ENCODE peak calls at places on chromosome 21, in six cellular contexts. One of them, this sample, is unnamed. For H3K4me1, the result is how much of the 10 kb centered on the place peaks cover.

GRCh38 chr21:46552274-46552673 is 52.6 kb downstream of the S100B start:
- DNase-seq in Panc1: no peak
- DNase-seq in left ventricle myocardium inferior: no peak
- DNase-seq in HAP-1: no peak
- DNase-seq in GM23248: no peak
- DNase-seq in IMR-90: no peak
- DNase-seq in this sample: no peak

GRCh38 chr21:17667256-17667655 is 54.6 kb upstream of the BTG3 start:
- DNase-seq in Panc1: no peak
- DNase-seq in left ventricle myocardium inferior: no peak
- DNase-seq in HAP-1: peak
- DNase-seq in GM23248: no peak
- DNase-seq in IMR-90: no peak
- DNase-seq in this sample: no peak

GRCh38 chr21:39155578-39155977 is 27.7 kb downstream of the PSMG1 start:
- DNase-seq in Panc1: no peak
- DNase-seq in left ventricle myocardium inferior: no peak
- DNase-seq in HAP-1: no peak
- DNase-seq in GM23248: no peak
- DNase-seq in IMR-90: no peak
- DNase-seq in this sample: no peak

GRCh38 chr21:37563641-37564340 is 197.2 kb downstream of the DYRK1A start:
- DNase-seq in Panc1: peak
- DNase-seq in left ventricle myocardium inferior: peak
- DNase-seq in HAP-1: peak
- DNase-seq in GM23248: peak
- DNase-seq in IMR-90: peak
- DNase-seq in this sample: peak

GRCh38 chr21:29091032-29091431 is 17.6 kb upstream of the CCT8 start:
- DNase-seq in Panc1: no peak
- DNase-seq in left ventricle myocardium inferior: no peak
- DNase-seq in HAP-1: no peak
- DNase-seq in GM23248: peak
- DNase-seq in IMR-90: peak
- DNase-seq in this sample: no peak

GRCh38 chr21:34988625-34989024 is 60.5 kb downstream of the RUNX1 start:
- DNase-seq in Panc1: no peak
- DNase-seq in left ventricle myocardium inferior: no peak
- DNase-seq in HAP-1: no peak
- DNase-seq in GM23248: no peak
- DNase-seq in IMR-90: no peak
- DNase-seq in this sample: no peak

GRCh38 chr21:34983680-34984086 is 65.4 kb downstream of the RUNX1 start:
- DNase-seq in Panc1: no peak
- DNase-seq in left ventricle myocardium inferior: no peak
- DNase-seq in HAP-1: no peak
- DNase-seq in GM23248: peak
- DNase-seq in IMR-90: peak
- DNase-seq in this sample: no peak

GRCh38 chr21:16302851-16303282 is 573.1 kb downstream of the USP25 start:
- DNase-seq in Panc1: no peak
- DNase-seq in left ventricle myocardium inferior: no peak
- DNase-seq in HAP-1: peak
- DNase-seq in GM23248: peak
- DNase-seq in IMR-90: peak
- DNase-seq in this sample: no peak

GRCh38 chr21:38562182-38562581 is 63.9 kb upstream of the ERG start:
- DNase-seq in Panc1: no peak
- DNase-seq in left ventricle myocardium inferior: no peak
- DNase-seq in HAP-1: no peak
- DNase-seq in GM23248: no peak
- DNase-seq in IMR-90: no peak
- DNase-seq in this sample: no peak

GRCh38 chr21:36028127-36029069 is 31.9 kb downstream of the SETD4 start:
- DNase-seq in Panc1: peak
- DNase-seq in left ventricle myocardium inferior: peak
- DNase-seq in HAP-1: peak
- DNase-seq in GM23248: peak
- DNase-seq in IMR-90: peak
- DNase-seq in this sample: peak

GRCh38 chr21:39001341-39001740 is 181.9 kb downstream of the PSMG1 start:
- DNase-seq in Panc1: no peak
- DNase-seq in left ventricle myocardium inferior: no peak
- DNase-seq in HAP-1: no peak
- DNase-seq in GM23248: peak
- DNase-seq in IMR-90: peak
- DNase-seq in this sample: no peak

GRCh38 chr21:38083534-38083933 is 167.3 kb upstream of the KCNJ6 start:
- DNase-seq in Panc1: no peak
- DNase-seq in left ventricle myocardium inferior: no peak
- DNase-seq in HAP-1: no peak
- DNase-seq in GM23248: no peak
- DNase-seq in IMR-90: no peak
- DNase-seq in this sample: no peak

GRCh38 chr21:27134513-27134912 is 167.6 kb upstream of the ADAMTS5 start:
- DNase-seq in Panc1: no peak
- DNase-seq in left ventricle myocardium inferior: no peak
- DNase-seq in HAP-1: no peak
- DNase-seq in GM23248: no peak
- DNase-seq in IMR-90: peak
- DNase-seq in this sample: no peak

GRCh38 chr21:29849735-29850176 is 90.0 kb downstream of the GRIK1 start:
- DNase-seq in Panc1: peak
- DNase-seq in left ventricle myocardium inferior: peak
- DNase-seq in HAP-1: peak
- DNase-seq in GM23248: peak
- DNase-seq in IMR-90: peak
- DNase-seq in this sample: no peak

GRCh38 chr21:25456672-25457071 is 150.6 kb downstream of the MRPL39 start:
- DNase-seq in Panc1: no peak
- DNase-seq in left ventricle myocardium inferior: no peak
- DNase-seq in HAP-1: no peak
- DNase-seq in GM23248: no peak
- DNase-seq in IMR-90: peak
- DNase-seq in this sample: no peak

GRCh38 chr21:16815228-16815627 is 697.6 kb upstream of the CXADR start:
- DNase-seq in Panc1: no peak
- DNase-seq in left ventricle myocardium inferior: no peak
- DNase-seq in HAP-1: no peak
- DNase-seq in GM23248: no peak
- DNase-seq in IMR-90: no peak
- DNase-seq in this sample: no peak

GRCh38 chr21:17779486-17779885 is 39.7 kb downstream of the C21orf91 start:
- DNase-seq in Panc1: no peak
- DNase-seq in left ventricle myocardium inferior: no peak
- DNase-seq in HAP-1: no peak
- DNase-seq in GM23248: no peak
- DNase-seq in IMR-90: no peak
- DNase-seq in this sample: no peak

GRCh38 chr21:27475363-27475955 is 508.6 kb upstream of the ADAMTS5 start:
- DNase-seq in Panc1: no peak
- DNase-seq in left ventricle myocardium inferior: no peak
- DNase-seq in HAP-1: no peak
- DNase-seq in GM23248: no peak
- DNase-seq in IMR-90: no peak
- DNase-seq in this sample: no peak

GRCh38 chr21:37665230-37666024 is 250.8 kb downstream of the KCNJ6 start:
- DNase-seq in Panc1: no peak
- DNase-seq in left ventricle myocardium inferior: no peak
- DNase-seq in HAP-1: no peak
- DNase-seq in GM23248: peak
- DNase-seq in IMR-90: no peak
- DNase-seq in this sample: no peak

GRCh38 chr21:39088831-39089380 is 94.3 kb downstream of the PSMG1 start:
- DNase-seq in Panc1: no peak
- DNase-seq in left ventricle myocardium inferior: no peak
- DNase-seq in HAP-1: no peak
- DNase-seq in GM23248: peak
- DNase-seq in IMR-90: peak
- DNase-seq in this sample: no peak

GRCh38 chr21:16402752-16403151 is 673.0 kb downstream of the USP25 start:
- DNase-seq in Panc1: no peak
- DNase-seq in left ventricle myocardium inferior: no peak
- DNase-seq in HAP-1: no peak
- DNase-seq in GM23248: peak
- DNase-seq in IMR-90: no peak
- DNase-seq in this sample: no peak

GRCh38 chr21:23308741-23309140 is 2298.5 kb downstream of the MRPL39 start:
- DNase-seq in Panc1: no peak
- DNase-seq in left ventricle myocardium inferior: no peak
- DNase-seq in HAP-1: no peak
- DNase-seq in GM23248: no peak
- DNase-seq in IMR-90: no peak
- DNase-seq in this sample: no peak

GRCh38 chr21:24259241-24259640 is 1348.0 kb downstream of the MRPL39 start:
- DNase-seq in Panc1: no peak
- DNase-seq in left ventricle myocardium inferior: no peak
- DNase-seq in HAP-1: no peak
- DNase-seq in GM23248: no peak
- DNase-seq in IMR-90: peak
- DNase-seq in this sample: no peak

GRCh38 chr21:36075171-36075570 is 5.3 kb downstream of the CBR1 start:
- DNase-seq in Panc1: no peak
- DNase-seq in left ventricle myocardium inferior: no peak
- DNase-seq in HAP-1: no peak
- DNase-seq in GM23248: no peak
- DNase-seq in IMR-90: no peak
- DNase-seq in this sample: no peak

GRCh38 chr21:42991992-42992740 is 17.8 kb downstream of the PKNOX1 start:
- DNase-seq in Panc1: no peak
- DNase-seq in left ventricle myocardium inferior: peak
- DNase-seq in HAP-1: no peak
- DNase-seq in GM23248: peak
- DNase-seq in IMR-90: peak
- DNase-seq in this sample: peak

GRCh38 chr21:26850116-26850643 is 5.0 kb upstream of the ADAMTS1 start:
- DNase-seq in Panc1: no peak
- DNase-seq in left ventricle myocardium inferior: no peak
- DNase-seq in HAP-1: no peak
- DNase-seq in GM23248: peak
- DNase-seq in IMR-90: peak
- DNase-seq in this sample: no peak

GRCh38 chr21:26945916-26946315 is 21.0 kb downstream of the ADAMTS5 start:
- DNase-seq in Panc1: no peak
- DNase-seq in left ventricle myocardium inferior: peak
- DNase-seq in HAP-1: peak
- DNase-seq in GM23248: peak
- DNase-seq in IMR-90: no peak
- DNase-seq in this sample: no peak

GRCh38 chr21:35860181-35860869 is 200.0 kb downstream of the SETD4 start:
- DNase-seq in Panc1: no peak
- DNase-seq in left ventricle myocardium inferior: no peak
- DNase-seq in HAP-1: no peak
- DNase-seq in GM23248: no peak
- DNase-seq in IMR-90: no peak
- DNase-seq in this sample: no peak

GRCh38 chr21:29637553-29637952 is 302.2 kb downstream of the GRIK1 start:
- DNase-seq in Panc1: no peak
- DNase-seq in left ventricle myocardium inferior: no peak
- DNase-seq in HAP-1: no peak
- DNase-seq in GM23248: no peak
- DNase-seq in IMR-90: no peak
- DNase-seq in this sample: no peak

DNA sequence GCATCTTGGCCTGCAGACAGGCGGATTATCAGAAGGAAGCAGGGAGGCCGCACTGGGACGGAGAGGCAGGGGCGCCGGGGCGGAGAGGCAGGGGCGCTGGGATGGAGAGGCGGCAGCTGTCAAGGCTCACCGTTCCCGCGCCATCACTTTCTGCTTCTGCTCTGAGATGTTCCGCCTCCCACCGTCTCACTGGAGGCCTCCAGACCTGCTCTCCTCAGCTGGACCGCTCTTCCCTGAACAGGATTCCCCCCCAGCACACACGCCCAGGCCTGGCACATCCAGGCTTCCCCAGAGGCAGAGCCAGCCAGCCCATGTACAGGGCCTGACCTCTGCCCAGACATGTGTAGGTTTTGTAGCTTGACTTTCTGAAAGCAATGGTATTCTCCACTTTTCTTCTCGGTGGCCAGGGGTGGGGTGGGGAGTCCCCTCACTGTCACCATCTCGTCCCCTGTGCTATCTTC is 84.1 kb downstream of the RIPK4 start:
- DNase-seq in Panc1: no peak
- DNase-seq in left ventricle myocardium inferior: no peak
- DNase-seq in HAP-1: no peak
- DNase-seq in GM23248: no peak
- DNase-seq in IMR-90: no peak
- DNase-seq in this sample: no peak
- H3K4me1 ChIP-seq in Panc1: half or more
- H3K4me1 ChIP-seq in left ventricle myocardium inferior: under half
- H3K4me1 ChIP-seq in HAP-1: under half
- H3K4me1 ChIP-seq in GM23248: under half
- H3K4me1 ChIP-seq in IMR-90: under half
- H3K4me1 ChIP-seq in this sample: under half

GRCh38 chr21:15298306-15298705 is 233.5 kb upstream of the NRIP1 start:
- DNase-seq in Panc1: no peak
- DNase-seq in left ventricle myocardium inferior: no peak
- DNase-seq in HAP-1: no peak
- DNase-seq in GM23248: no peak
- DNase-seq in IMR-90: no peak
- DNase-seq in this sample: no peak

GRCh38 chr21:15293251-15293650 is 228.5 kb upstream of the NRIP1 start:
- DNase-seq in Panc1: peak
- DNase-seq in left ventricle myocardium inferior: no peak
- DNase-seq in HAP-1: no peak
- DNase-seq in GM23248: peak
- DNase-seq in IMR-90: peak
- DNase-seq in this sample: no peak

GRCh38 chr21:15291621-15292266 is 226.9 kb upstream of the NRIP1 start:
- DNase-seq in Panc1: no peak
- DNase-seq in left ventricle myocardium inferior: no peak
- DNase-seq in HAP-1: no peak
- DNase-seq in GM23248: no peak
- DNase-seq in IMR-90: no peak
- DNase-seq in this sample: no peak

GRCh38 chr21:15297829-15298228 is 233.0 kb upstream of the NRIP1 start:
- DNase-seq in Panc1: no peak
- DNase-seq in left ventricle myocardium inferior: no peak
- DNase-seq in HAP-1: no peak
- DNase-seq in GM23248: no peak
- DNase-seq in IMR-90: no peak
- DNase-seq in this sample: no peak

GRCh38 chr21:15295875-15296274 is 231.1 kb upstream of the NRIP1 start:
- DNase-seq in Panc1: no peak
- DNase-seq in left ventricle myocardium inferior: no peak
- DNase-seq in HAP-1: no peak
- DNase-seq in GM23248: no peak
- DNase-seq in IMR-90: no peak
- DNase-seq in this sample: no peak
- H3K4me1 ChIP-seq in Panc1: under half
- H3K4me1 ChIP-seq in left ventricle myocardium inferior: under half
- H3K4me1 ChIP-seq in HAP-1: under half
- H3K4me1 ChIP-seq in GM23248: under half
- H3K4me1 ChIP-seq in IMR-90: under half
- H3K4me1 ChIP-seq in this sample: under half

GRCh38 chr21:45161039-45161945 is 86.9 kb downstream of the ADARB1 start:
- DNase-seq in Panc1: no peak
- DNase-seq in left ventricle myocardium inferior: no peak
- DNase-seq in HAP-1: no peak
- DNase-seq in GM23248: no peak
- DNase-seq in IMR-90: no peak
- DNase-seq in this sample: no peak
- H3K4me1 ChIP-seq in Panc1: under half
- H3K4me1 ChIP-seq in left ventricle myocardium inferior: under half
- H3K4me1 ChIP-seq in HAP-1: under half
- H3K4me1 ChIP-seq in GM23248: under half
- H3K4me1 ChIP-seq in IMR-90: under half
- H3K4me1 ChIP-seq in this sample: under half

GRCh38 chr21:44085491-44086321 is 21.5 kb upstream of the PWP2 start:
- DNase-seq in Panc1: no peak
- DNase-seq in left ventricle myocardium inferior: peak
- DNase-seq in HAP-1: no peak
- DNase-seq in GM23248: no peak
- DNase-seq in IMR-90: no peak
- DNase-seq in this sample: no peak
- H3K4me1 ChIP-seq in Panc1: under half
- H3K4me1 ChIP-seq in left ventricle myocardium inferior: half or more
- H3K4me1 ChIP-seq in HAP-1: under half
- H3K4me1 ChIP-seq in GM23248: under half
- H3K4me1 ChIP-seq in IMR-90: under half
- H3K4me1 ChIP-seq in this sample: under half

This sample was measured in left lung.